ENCODE peak calls at places on chromosome 21, in four cellular contexts. L, D, M and O are unnamed samples.

GRCh38 chr21:45811136-45811535 is 167.6 kb downstream of the PCBP3 start:
- DNase-seq in M (no peak), L (no peak), D (no peak), O (no peak)

GRCh38 chr21:36966066-36966845 is at the start of gene HLCS:
- DNase-seq in L (peak), D (peak), M (peak), O (no peak)

GRCh38 chr21:33975548-33976081 is 60.0 kb upstream of the ATP5PO start:
- DNase-seq in M (no peak), L (peak), D (peak), O (no peak)

GRCh38 chr21:19621837-19622496 is 1218.4 kb upstream of the TMPRSS15 start:
- DNase-seq in M (no peak), D (no peak), L (no peak), O (no peak)

GRCh38 chr21:45911806-45912325 is 69.7 kb upstream of the COL6A1 start:
- DNase-seq in M (no peak), D (no peak), L (no peak), O (no peak)

GRCh38 chr21:42321845-42322244 is 6.6 kb upstream of the TFF3 start:
- DNase-seq in M (no peak), D (no peak), L (no peak), O (no peak)

GRCh38 chr21:39602076-39602689 is 10.6 kb upstream of the B3GALT5 start:
- DNase-seq in D (no peak), M (no peak), L (no peak), O (peak)

GRCh38 chr21:39461419-39461818 is 9.6 kb downstream of the SH3BGR start:
- DNase-seq in L (no peak), D (no peak), M (no peak), O (peak)

GRCh38 chr21:45361033-45361997 is 43.6 kb upstream of the COL18A1 start:
- DNase-seq in M (no peak), D (no peak), L (no peak), O (no peak)

GRCh38 chr21:27759091-27759659 is 792.3 kb upstream of the ADAMTS5 start:
- DNase-seq in L (peak), M (peak), D (no peak), O (no peak)

GRCh38 chr21:44884059-44884458 is 10.6 kb upstream of the PTTG1IP start:
- DNase-seq in D (no peak), L (no peak), M (no peak), O (no peak)

GRCh38 chr21:36077758-36078157 is 7.9 kb downstream of the CBR1 start:
- DNase-seq in D (no peak), M (no peak), L (no peak), O (no peak)

GRCh38 chr21:26965091-26965566 is 1.8 kb downstream of the ADAMTS5 start:
- DNase-seq in L (no peak), M (no peak), D (no peak), O (no peak)

GRCh38 chr21:34857122-34857713 is 188.4 kb downstream of the CLIC6 start:
- DNase-seq in L (no peak), M (no peak), D (no peak), O (no peak)

GRCh38 chr21:17441370-17441769 is 71.5 kb upstream of the CXADR start:
- DNase-seq in M (peak), L (peak), D (no peak), O (no peak)

GRCh38 chr21:41601573-41602371 is 93.8 kb upstream of the TMPRSS2 start:
- DNase-seq in L (no peak), D (peak), M (no peak), O (no peak)

GRCh38 chr21:46581780-46582307 is 23.0 kb downstream of the S100B start:
- DNase-seq in M (no peak), D (no peak), L (no peak), O (no peak)

GRCh38 chr21:36297938-36298572 is 21.9 kb upstream of the MORC3 start:
- DNase-seq in D (no peak), M (peak), L (peak), O (no peak)

GRCh38 chr21:38438476-38438893 is 59.8 kb downstream of the ERG start:
- DNase-seq in L (peak), M (peak), D (peak), O (no peak)

GRCh38 chr21:42640486-42640885 is 12.9 kb upstream of the PDE9A start:
- DNase-seq in D (no peak), L (no peak), M (no peak), O (no peak)

GRCh38 chr21:45747802-45748445 is 104.4 kb downstream of the PCBP3 start:
- DNase-seq in L (no peak), D (peak), M (no peak), O (peak)

GRCh38 chr21:18417361-18417760 is 13.8 kb upstream of the TMPRSS15 start:
- DNase-seq in M (no peak), L (no peak), D (no peak), O (no peak)

GRCh38 chr21:15240846-15241245 is 176.0 kb upstream of the NRIP1 start:
- DNase-seq in L (no peak), D (no peak), M (no peak), O (no peak)

GRCh38 chr21:34890724-34891609 is 158.1 kb downstream of the RUNX1 start:
- DNase-seq in L (peak), M (no peak), D (no peak), O (peak)

GRCh38 chr21:45528028-45528705 is 14.1 kb downstream of the SLC19A1 start:
- DNase-seq in L (no peak), D (no peak), M (no peak), O (no peak)

GRCh38 chr21:29730281-29730680 is 209.5 kb downstream of the GRIK1 start:
- DNase-seq in M (no peak), L (no peak), D (no peak), O (no peak)

GRCh38 chr21:35144978-35145377 is 95.9 kb upstream of the RUNX1 start:
- DNase-seq in L (no peak), M (no peak), D (no peak), O (no peak)

GRCh38 chr21:43836616-43837015 is 28.4 kb upstream of the AGPAT3 start:
- DNase-seq in M (no peak), D (no peak), L (no peak), O (no peak)

GRCh38 chr21:43364851-43365424 is 62.0 kb downstream of the SIK1 start:
- DNase-seq in M (no peak), D (no peak), L (no peak), O (no peak)

GRCh38 chr21:25934771-25935224 is 200.0 kb downstream of the GABPA start:
- DNase-seq in D (peak), L (peak), M (peak), O (no peak)

GRCh38 chr21:45250914-45251634 is 36.6 kb downstream of the POFUT2 start:
- DNase-seq in L (no peak), D (no peak), M (no peak), O (no peak)